ENCODE peak calls at places on chromosomes 16 and 17, in four cellular contexts. B is mammary epithelial cell, J is GM23248, V is suprapubic skin. F is an unnamed sample. For H3K9me3 and H3K4me1, the result is how much of the 10 kb centered on the place peaks cover.

GRCh38 chr17:16129844-16130243 is 85.5 kb downstream of the NCOR1 start:
- DNase-seq in J (no peak), V (no peak), B (no peak), F (no peak)

GRCh38 chr17:61386251-61386650 is 13.4 kb upstream of the TBX2 start:
- DNase-seq in V (no peak), J (no peak), B (no peak), F (no peak)

GRCh38 chr16:762049-762513 is 1.5 kb downstream of the MSLN start:
- DNase-seq in J (no peak), V (no peak), B (no peak), F (no peak)

GRCh38 chr16:69544099-69544498 is 21.7 kb upstream of the NFAT5 start:
- DNase-seq in V (no peak), B (no peak), J (no peak), F (no peak)

GRCh38 chr17:42438600-42439567 is 15.8 kb upstream of the CAVIN1 start:
- DNase-seq in J (peak), V (peak), B (no peak), F (no peak)

GRCh38 chr16:54630284-54630967 is 300.2 kb upstream of the IRX5 start:
- DNase-seq in B (peak), J (peak), V (no peak), F (no peak)

GRCh38 chr17:35766903-35767510 is 6.3 kb downstream of the C17orf50 start:
- DNase-seq in B (peak), J (peak), V (no peak), F (no peak)

GRCh38 chr17:82402865-82403264 is 15.3 kb upstream of the HEXD start:
- DNase-seq in B (no peak), J (no peak), V (no peak), F (no peak)

GRCh38 chr17:79916991-79917901 is 78.0 kb upstream of the CBX4 start:
- DNase-seq in V (no peak), J (no peak), B (no peak), F (no peak)

GRCh38 chr17:42270596-42270995 is 5.6 kb downstream of the STAT5B start:
- DNase-seq in J (no peak), V (no peak), B (no peak), F (no peak)

GRCh38 chr16:11224096-11224893 is 31.7 kb downstream of the SOCS1 start:
- DNase-seq in B (no peak), V (peak), J (no peak), F (no peak)

GRCh38 chr17:81483085-81483861 is 29.3 kb downstream of the ACTG1 start:
- DNase-seq in V (no peak), B (no peak), J (no peak), F (peak)

GRCh38 chr17:57862990-57863667 is 13.3 kb upstream of the MRPS23 start:
- DNase-seq in V (no peak), B (no peak), J (no peak), F (no peak)

GRCh38 chr16:71449020-71449419 is 7.2 kb upstream of the TLE7 start:
- DNase-seq in J (no peak), B (no peak), V (no peak), F (no peak)
- H3K9me3 ChIP-seq in J (under half), B (under half), V (half or more), F (under half)

GRCh38 chr17:77479817-77480508 is 339.2 kb downstream of the SEC14L1 start:
- DNase-seq in V (no peak), J (no peak), B (no peak), F (no peak)
- H3K4me1 ChIP-seq in V (half or more), J (under half), B (half or more), F (under half)

GRCh38 chr16:68345958-68346635 is 35.3 kb downstream of the PRMT7 start:
- DNase-seq in B (no peak), J (no peak), V (no peak), F (no peak)

GRCh38 chr16:68347605-68348004 is 36.8 kb downstream of the PRMT7 start:
- DNase-seq in J (no peak), V (no peak), B (no peak), F (no peak)

GRCh38 chr16:68348645-68349445 is 38.0 kb downstream of the PRMT7 start:
- DNase-seq in B (no peak), J (no peak), V (no peak), F (no peak)

GRCh38 chr16:68345351-68345810 is 34.6 kb downstream of the PRMT7 start:
- DNase-seq in J (no peak), V (no peak), B (no peak), F (no peak)

GRCh38 chr16:68346892-68347480 is 36.2 kb downstream of the PRMT7 start:
- DNase-seq in V (no peak), J (no peak), B (no peak), F (no peak)
- H3K9me3 ChIP-seq in V (under half), J (under half), B (under half), F (under half)

DNA sequence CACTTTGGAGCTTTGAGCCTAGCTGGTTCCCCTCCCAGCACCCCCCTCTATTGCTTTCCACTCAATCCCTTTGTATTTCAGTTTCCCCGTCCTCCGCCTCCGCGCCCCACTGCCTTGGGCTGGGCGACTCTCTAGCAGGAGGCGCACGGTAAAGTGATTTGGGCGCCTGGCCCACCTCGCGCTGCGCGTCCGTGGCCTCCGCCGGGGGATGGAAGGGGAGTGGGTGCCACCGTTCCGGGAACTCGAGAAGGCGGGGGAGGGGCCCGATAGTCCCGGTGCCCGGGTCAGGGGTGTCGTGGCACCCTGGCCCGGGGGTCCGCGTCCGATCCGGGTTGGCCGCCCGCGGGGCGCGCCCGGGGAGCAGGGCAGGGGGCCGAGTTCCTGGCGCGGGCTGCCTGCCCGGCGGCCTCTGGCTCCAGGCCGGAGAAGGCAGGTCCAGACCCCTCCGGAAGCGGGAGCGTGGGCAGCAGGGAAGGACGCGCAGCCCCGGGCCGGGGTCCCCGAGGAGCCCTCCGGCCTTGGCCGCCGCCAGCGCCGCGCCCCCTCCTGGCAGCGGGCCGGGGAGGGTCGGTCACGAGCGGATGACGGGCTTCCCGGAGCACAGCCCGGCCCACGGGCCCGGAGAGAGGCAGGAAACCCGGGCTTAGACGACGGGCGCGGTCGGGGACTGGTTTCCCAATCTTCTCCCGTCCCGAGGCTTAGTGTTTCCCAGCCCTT is 15.8 kb downstream of the MEOX1 start:
- DNase-seq in V (peak), J (peak), B (no peak), F (no peak)
- H3K4me1 ChIP-seq in V (under half), J (under half), B (under half), F (under half)

GRCh38 chr16:72664122-72664479 is 383.8 kb downstream of the ZFHX3 start:
- DNase-seq in J (peak), V (no peak), B (no peak), F (no peak)
- H3K9me3 ChIP-seq in J (under half), V (under half), B (under half), F (under half)

DNA sequence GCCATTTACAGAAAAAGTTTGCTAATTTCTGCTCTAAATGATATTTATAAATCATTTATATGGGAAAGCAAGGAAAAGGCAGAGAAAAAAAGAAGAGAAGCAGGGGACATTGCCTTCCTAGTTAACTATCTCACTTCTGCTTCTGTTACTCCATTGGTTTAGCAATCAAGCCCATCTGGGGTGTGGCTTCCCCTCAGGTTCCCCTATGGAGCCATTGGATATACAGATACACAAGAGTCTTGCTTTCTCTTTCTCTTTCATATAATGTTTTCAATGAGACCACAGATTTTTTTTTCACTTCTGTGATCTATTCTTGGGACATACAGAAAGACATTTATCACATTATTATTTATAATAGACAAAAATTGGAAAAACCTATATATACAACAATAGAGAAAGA is 105.6 kb upstream of the TOM1L1 start:
- DNase-seq in J (no peak), B (no peak), V (no peak), F (no peak)
- H3K4me1 ChIP-seq in J (under half), B (under half), V (under half), F (under half)

GRCh38 chr17:5078106-5079028 is at the start of gene ZFP3:
- DNase-seq in J (peak), B (peak), V (peak), F (peak)
- H3K9me3 ChIP-seq in J (under half), B (under half), V (under half), F (under half)

DNA sequence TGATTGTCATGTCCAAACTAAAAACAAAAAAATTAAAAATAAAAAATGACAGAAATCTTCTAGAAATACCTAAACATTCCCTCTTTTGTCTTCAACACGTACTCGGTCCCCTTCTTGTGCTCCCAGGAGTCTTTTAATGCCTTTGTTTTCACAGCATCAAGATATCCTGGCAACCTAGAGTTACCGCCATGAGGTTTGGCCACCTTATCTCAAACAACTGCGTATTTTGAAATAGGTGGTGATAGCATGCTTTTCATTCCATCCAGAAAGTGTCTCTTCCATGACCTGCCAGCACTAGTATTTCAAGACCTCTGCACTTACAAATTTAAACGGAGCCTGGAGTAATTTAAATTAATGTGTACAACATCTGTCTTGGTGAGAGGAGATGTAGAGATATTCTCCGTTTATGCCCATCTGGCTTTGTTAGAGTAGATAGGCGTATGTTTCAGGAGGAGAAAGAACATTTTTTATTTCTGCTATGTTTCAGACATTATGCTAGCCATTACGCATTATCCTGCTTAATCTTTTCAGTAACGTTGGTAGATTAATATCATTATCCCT is 42.0 kb downstream of the RBFOX1 start:
- DNase-seq in V (no peak), J (no peak), B (no peak), F (no peak)
- H3K4me1 ChIP-seq in V (under half), J (under half), B (under half), F (under half)

F was measured in RWPE2.